ENCODE peak calls at places on chromosomes 6 and 20, in four cellular contexts. B is neuronal stem cell, F is IMR-90, X is H1. W is an unnamed sample.

GRCh38 chr6:24378473-24379097 is 20.7 kb upstream of the DCDC2 start:
- DNase-seq in F (no peak), B (no peak), X (no peak), W (no peak)

GRCh38 chr6:107957165-107957908 is 671 bp downstream of the SEC63 start:
- DNase-seq in F (peak; percentile 77), B (peak; percentile 43), X (no peak), W (peak; percentile 65)

GRCh38 chr6:149129401-149130077 is 188.0 kb upstream of the TAB2 start:
- DNase-seq in X (no peak), B (no peak), F (peak; percentile 65), W (no peak)

GRCh38 chr6:31070711-31071197 is 41.6 kb downstream of the C6orf15 start:
- DNase-seq in X (peak; percentile 53), B (peak; percentile 59), F (peak; percentile 84), W (peak; percentile 94)

GRCh38 chr6:78513856-78514255 is 353.5 kb upstream of the IRAK1BP1 start:
- DNase-seq in X (peak; percentile 7), F (no peak), B (peak; percentile 8), W (peak; percentile 80)

GRCh38 chr20:29497261-29497671 is 1760.2 kb upstream of the DEFB115 start:
- DNase-seq in F (no peak), B (no peak), X (no peak), W (no peak)

GRCh38 chr6:35034411-35035171 is 106.5 kb downstream of the TCP11 start:
- DNase-seq in X (no peak), F (no peak), B (no peak), W (peak; percentile 49)

GRCh38 chr6:70219943-70220613 is 82.8 kb downstream of the COL9A1 start:
- DNase-seq in F (no peak), X (no peak), B (no peak), W (no peak)

GRCh38 chr6:108966855-108967755 is 118.9 kb downstream of the ARMC2 start:
- DNase-seq in X (no peak), F (peak; percentile 60), B (peak; percentile 46), W (peak; percentile 85)

GRCh38 chr6:134882426-134883038 is 67.4 kb downstream of the ALDH8A1 start:
- DNase-seq in F (peak; percentile 79), B (peak; percentile 42), X (peak; percentile 29), W (peak; percentile 58)

GRCh38 chr20:60381643-60382400 is 423.6 kb downstream of the CDH26 start:
- DNase-seq in X (no peak), F (no peak), B (no peak), W (no peak)

GRCh38 chr6:110338820-110339470 is 19.2 kb downstream of the METTL24 start:
- DNase-seq in F (peak; percentile 37), B (no peak), X (no peak), W (no peak)

GRCh38 chr20:32285082-32285620 is 7.7 kb downstream of the KIF3B start:
- DNase-seq in B (no peak), X (no peak), F (no peak), W (no peak)

GRCh38 chr20:49460916-49461315 is 21.6 kb downstream of the KCNB1 start:
- DNase-seq in F (no peak), X (no peak), B (no peak), W (no peak)

GRCh38 chr6:100084301-100085161 is 90.5 kb upstream of the MCHR2 start:
- DNase-seq in B (no peak), X (no peak), F (peak; percentile 2), W (no peak)

GRCh38 chr20:63119451-63120285 is 96.3 kb downstream of the YTHDF1 start:
- DNase-seq in B (no peak), F (no peak), X (no peak), W (no peak)

GRCh38 chr20:3797592-3798404 is 1.7 kb downstream of the CDC25B start:
- DNase-seq in X (no peak), B (no peak), F (peak; percentile 67), W (no peak)

GRCh38 chr20:19368351-19368750 is 155.9 kb downstream of the SLC24A3 start:
- DNase-seq in B (no peak), X (no peak), F (no peak), W (no peak)

GRCh38 chr6:2862712-2863174 is 21.1 kb upstream of the SERPINB1 start:
- DNase-seq in B (no peak), F (no peak), X (no peak), W (no peak)

GRCh38 chr6:131510094-131510493 is 62.9 kb upstream of the ARG1 start:
- DNase-seq in X (peak; percentile 53), B (no peak), F (no peak), W (peak; percentile 73)

GRCh38 chr6:84515082-84515481 is 249.3 kb downstream of the TBX18 start:
- DNase-seq in X (no peak), F (no peak), B (no peak), W (no peak)

GRCh38 chr20:43739148-43739749 is 12.4 kb upstream of the GTSF1L start:
- DNase-seq in B (no peak), X (no peak), F (no peak), W (no peak)

DNA sequence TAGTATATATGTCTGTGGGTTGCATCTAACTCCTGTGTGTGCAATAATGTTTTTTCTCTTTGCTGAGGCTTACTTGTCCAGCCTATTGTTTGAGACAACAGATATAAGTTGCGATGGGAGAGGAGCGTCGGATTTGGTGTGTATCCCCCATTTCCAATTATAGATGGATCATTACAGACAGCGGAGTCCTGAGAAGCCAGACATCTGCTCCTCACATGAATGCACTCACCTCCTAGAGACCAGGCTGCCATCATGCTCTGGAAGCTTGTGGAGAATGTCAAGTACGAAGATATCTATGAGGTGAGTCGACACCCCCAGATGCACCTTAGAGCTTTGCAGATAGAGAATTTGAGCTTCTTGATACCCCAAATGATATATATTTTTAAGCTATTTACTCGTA is at the start of gene TFAP2B:
- DNase-seq in B (no peak), F (no peak), X (no peak), W (no peak)
- H3K4me3 ChIP-seq in B (no peak within 1 kb of the TSS), F (no peak within 1 kb of the TSS), X (peak within 1 kb of the TSS; percentile 23), W (no peak within 1 kb of the TSS)

GRCh38 chr6:165936660-165937059 is 231.0 kb downstream of the TBXT start:
- DNase-seq in B (no peak), F (no peak), X (no peak), W (no peak)
- H3K23ac ChIP-seq in B (no peak overlapping the region), F (no peak overlapping the region), X (no peak overlapping the region), W (no peak overlapping the region)

DNA sequence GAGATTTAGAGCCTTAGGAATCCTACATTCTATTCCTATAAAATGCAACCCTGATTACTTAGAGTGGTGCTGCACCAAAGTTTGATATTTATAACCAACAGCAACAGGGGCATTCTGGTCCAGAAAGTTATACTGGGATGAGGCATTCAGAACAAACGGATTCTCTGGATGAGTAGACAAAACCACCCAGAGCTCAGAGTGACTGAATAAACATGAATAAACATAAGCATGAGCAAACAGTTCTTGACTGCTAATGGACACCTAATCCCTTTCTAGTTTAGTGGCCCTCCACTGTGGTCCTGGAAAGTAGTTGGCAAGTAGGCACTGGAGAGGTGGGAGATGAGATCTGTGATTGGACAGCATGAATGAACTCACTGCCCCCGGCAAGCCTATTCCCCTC is 11.9 kb downstream of the TTI1 start:
- DNase-seq in X (no peak), F (peak; percentile 53), B (no peak), W (no peak)
- H3K4me3 ChIP-seq in X (no peak overlapping the region), F (no peak overlapping the region), B (no peak overlapping the region), W (no peak overlapping the region)

GRCh38 chr6:27837636-27838512 is 74.3 kb downstream of the OR2B2 start:
- DNase-seq in X (peak; percentile 76), B (peak; percentile 96), F (peak; percentile 100), W (peak; percentile 100)
- H3K23ac ChIP-seq in X (no peak overlapping the region), B (peak overlapping the region; percentile 98), F (peak overlapping the region; percentile 95), W (no peak overlapping the region)